ENCODE peak calls at places on chromosomes 6 and 20, in five cellular contexts. H is IMR-90, Z is A549, T is SK-N-SH, A is GM12878. G is an unnamed sample.

GRCh38 chr6:32814145-32814544 is 2.7 kb downstream of the HLA-DOB start:
- DNase-seq in Z (no peak), H (no peak), T (no peak), A (no peak), G (no peak)

GRCh38 chr6:144477841-144478240 is 192.7 kb downstream of the UTRN start:
- DNase-seq in H (no peak), Z (no peak), T (no peak), A (no peak), G (no peak)

GRCh38 chr20:37315293-37316110 is 26.0 kb downstream of the MANBAL start:
- DNase-seq in H (peak; percentile 92), T (peak; percentile 81), Z (no peak), A (no peak), G (no peak)

GRCh38 chr6:44494011-44494501 is 106.5 kb downstream of the CDC5L start:
- DNase-seq in Z (peak; percentile 71), H (peak; percentile 76), A (no peak), T (no peak), G (peak; percentile 39)

GRCh38 chr6:106974999-106975698 is 620 bp upstream of the CD24 start:
- DNase-seq in A (no peak), H (no peak), Z (peak; percentile 53), T (peak; percentile 76), G (peak; percentile 70)

GRCh38 chr6:2939315-2940009 is 31.9 kb downstream of the SERPINB6 start:
- DNase-seq in A (no peak), H (no peak), Z (no peak), T (no peak), G (no peak)

GRCh38 chr6:42141603-42142117 is 760 bp downstream of the C6orf132 start:
- DNase-seq in A (no peak), Z (no peak), H (no peak), T (no peak), G (no peak)

GRCh38 chr20:37352611-37352980 is 6.7 kb downstream of the SRC start:
- DNase-seq in T (peak; percentile 2), H (no peak), Z (no peak), A (no peak), G (no peak)

GRCh38 chr6:12593720-12594540 is 122.6 kb upstream of the PHACTR1 start:
- DNase-seq in T (no peak), Z (no peak), H (no peak), A (no peak), G (peak; percentile 28)

GRCh38 chr6:128655978-128656498 is 135.6 kb upstream of the PTPRK start:
- DNase-seq in T (no peak), Z (peak; percentile 49), H (peak; percentile 93), A (peak; percentile 33), G (no peak)

GRCh38 chr20:62052336-62052841 is 13.3 kb downstream of the TAF4 start:
- DNase-seq in H (no peak), T (no peak), A (no peak), Z (no peak), G (peak; percentile 39)

GRCh38 chr6:1686117-1687098 is 76.7 kb downstream of the FOXC1 start:
- DNase-seq in Z (no peak), H (peak; percentile 96), A (no peak), T (peak; percentile 58), G (no peak)

GRCh38 chr6:113856011-113856551 is 1.1 kb upstream of the MARCKS start:
- DNase-seq in H (peak; percentile 66), Z (peak; percentile 38), A (no peak), T (peak; percentile 22), G (peak; percentile 20)

GRCh38 chr20:25148181-25148981 is 47.1 kb upstream of the ENTPD6 start:
- DNase-seq in T (peak; percentile 56), H (peak; percentile 51), A (no peak), Z (no peak), G (no peak)

GRCh38 chr6:89941031-89941775 is 46.9 kb downstream of the GJA10 start:
- DNase-seq in H (no peak), A (no peak), T (no peak), Z (no peak), G (no peak)

GRCh38 chr6:134727068-134727467 is 222.8 kb downstream of the ALDH8A1 start:
- DNase-seq in A (no peak), Z (peak; percentile 13), T (no peak), H (peak; percentile 62), G (no peak)

GRCh38 chr6:63799813-63800212 is 164.2 kb downstream of the PHF3 start:
- DNase-seq in A (no peak), T (no peak), H (no peak), Z (no peak), G (no peak)

GRCh38 chr6:167778497-167779122 is 48.1 kb upstream of the AFDN start:
- DNase-seq in A (no peak), T (no peak), Z (no peak), H (no peak), G (no peak)

GRCh38 chr6:55758156-55758942 is 117.0 kb downstream of the BMP5 start:
- DNase-seq in Z (peak; percentile 57), H (peak; percentile 91), A (no peak), T (no peak), G (no peak)
- TF ChIP-seq RCOR1 in Z (no peak), H (no peak), A (no peak), T (no peak), G (no peak)

DNA sequence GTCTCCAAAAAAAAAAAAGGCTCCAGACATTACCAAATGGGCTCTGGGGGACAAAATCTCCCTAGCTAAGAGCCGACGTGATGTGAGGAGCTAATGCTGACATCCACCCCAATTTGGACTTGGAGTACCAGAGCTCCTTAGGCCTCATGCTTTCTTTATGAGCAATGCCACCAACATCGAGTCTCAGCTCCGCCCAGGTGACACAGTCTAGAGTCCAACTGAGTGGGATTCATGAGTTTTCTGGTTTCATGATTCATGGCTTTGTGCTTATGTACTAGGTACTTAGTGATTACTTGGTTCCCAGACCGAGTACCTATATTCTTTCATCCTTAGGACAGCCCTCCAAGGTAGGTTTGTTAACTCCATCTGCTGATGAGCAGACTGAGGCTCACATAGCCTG is 4.4 kb downstream of the ANKRD60 start:
- DNase-seq in H (no peak), A (no peak), T (no peak), Z (no peak), G (no peak)
- TF ChIP-seq RCOR1 in H (no peak), A (no peak), T (no peak), Z (no peak), G (no peak)

GRCh38 chr20:19729672-19730071 is 28.4 kb upstream of the RIN2 start:
- DNase-seq in T (no peak), A (no peak), H (no peak), Z (no peak), G (no peak)
- TF ChIP-seq RCOR1 in T (no peak), A (no peak), H (no peak), Z (no peak), G (no peak)

GRCh38 chr6:73388800-73389512 is 5.7 kb upstream of the DDX43 start:
- DNase-seq in T (peak; percentile 56), Z (peak; percentile 75), H (peak; percentile 51), A (no peak), G (peak; percentile 77)
- TF ChIP-seq RCOR1 in T (no peak), Z (no peak), H (no peak), A (no peak), G (peak; percentile 65)

DNA sequence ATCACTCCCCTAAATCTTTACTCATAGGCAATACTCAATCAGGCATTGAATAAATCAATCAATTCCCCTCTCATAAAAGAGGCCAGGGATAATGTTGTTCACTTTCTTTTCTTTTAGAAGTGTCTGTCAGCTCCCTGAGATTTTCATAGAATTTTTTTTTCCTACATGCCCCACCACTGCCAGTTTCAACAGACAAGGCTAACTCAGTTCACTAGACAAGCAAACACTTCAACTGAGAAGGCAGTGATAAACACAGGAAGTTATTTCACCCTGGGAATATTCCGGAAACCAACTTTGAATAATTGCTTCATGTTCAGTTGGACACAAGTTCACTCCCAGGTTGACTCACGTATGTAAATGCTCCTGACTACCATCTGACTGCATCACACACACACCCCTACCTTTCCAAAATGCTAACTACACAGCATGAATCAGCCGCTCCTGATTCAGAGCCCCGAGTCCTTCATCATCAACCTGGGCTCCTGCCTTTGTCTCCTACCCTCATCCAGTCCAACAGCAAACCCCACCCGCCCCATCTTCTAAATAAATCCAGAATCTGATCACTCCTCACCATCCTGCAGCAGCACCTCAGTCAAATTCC is 143.9 kb downstream of the BCAS1 start:
- DNase-seq in T (no peak), A (peak; percentile 99), Z (peak; percentile 90), H (peak; percentile 97), G (no peak)
- TF ChIP-seq RCOR1 in T (no peak), A (peak; percentile 58), Z (no peak), H (no peak), G (no peak)

GRCh38 chr20:51799586-51799985 is 2.7 kb downstream of the SALL4 start:
- DNase-seq in Z (no peak), T (no peak), H (no peak), A (no peak), G (no peak)

GRCh38 chr20:51800132-51800721 is 2.1 kb downstream of the SALL4 start:
- DNase-seq in T (peak; percentile 92), H (no peak), A (no peak), Z (peak; percentile 62), G (peak; percentile 79)

GRCh38 chr20:51796332-51796731 is 6.0 kb downstream of the SALL4 start:
- DNase-seq in T (no peak), A (no peak), H (no peak), Z (no peak), G (no peak)

GRCh38 chr20:51800769-51801219 is 1.5 kb downstream of the SALL4 start:
- DNase-seq in Z (peak; percentile 42), H (no peak), A (no peak), T (peak; percentile 69), G (no peak)

GRCh38 chr20:51797357-51798025 is 4.8 kb downstream of the SALL4 start:
- DNase-seq in T (no peak), Z (peak; percentile 37), H (peak; percentile 15), A (no peak), G (no peak)
- TF ChIP-seq RCOR1 in T (no peak), Z (no peak), H (no peak), A (no peak), G (no peak)

GRCh38 chr6:37099442-37099841 is 70.5 kb upstream of the PIM1 start:
- DNase-seq in Z (peak; percentile 66), A (no peak), T (no peak), H (no peak), G (no peak)
- TF ChIP-seq RCOR1 in Z (no peak), A (no peak), T (no peak), H (no peak), G (no peak)

GRCh38 chr6:81889644-81890043 is 137.2 kb upstream of the TENT5A start:
- DNase-seq in A (no peak), T (no peak), H (no peak), Z (no peak), G (no peak)
- TF ChIP-seq RCOR1 in A (no peak), T (no peak), H (no peak), Z (no peak), G (no peak)